ENCODE peak calls at places on chromosome 22, in five cellular contexts. F is kidney epithelial cell, G is AG04450, M is BE2C, H is left ventricle myocardium inferior. Z is an unnamed sample.

GRCh38 chr22:35258144-35258988 is 1.1 kb downstream of the HMGXB4 start:
- DNase-seq in G (no peak), H (no peak), M (peak; percentile 16), F (peak; percentile 0), Z (no peak)

GRCh38 chr22:46652930-46653331 is 32.7 kb downstream of the GRAMD4 start:
- DNase-seq in G (no peak), F (no peak), H (peak; percentile 47), M (no peak), Z (no peak)

GRCh38 chr22:38074181-38075104 is 9.5 kb downstream of the SLC16A8 start:
- DNase-seq in G (peak; percentile 10), F (no peak), H (no peak), M (no peak), Z (no peak)

GRCh38 chr22:35288116-35288515 is 11.6 kb upstream of the TOM1 start:
- DNase-seq in M (no peak), G (no peak), H (no peak), F (no peak), Z (no peak)

GRCh38 chr22:37052386-37053309 is 1.1 kb downstream of the KCTD17 start:
- DNase-seq in G (no peak), F (no peak), H (no peak), M (no peak), Z (no peak)

GRCh38 chr22:17601031-17601430 is 27.5 kb downstream of the ATP6V1E1 start:
- DNase-seq in M (no peak), H (no peak), F (no peak), G (no peak), Z (no peak)

GRCh38 chr22:24950272-24950902 is 2.1 kb upstream of the KIAA1671 start:
- DNase-seq in M (no peak), F (no peak), H (no peak), G (no peak), Z (no peak)

GRCh38 chr22:38070250-38070921 is 13.2 kb downstream of the PICK1 start:
- DNase-seq in H (no peak), G (no peak), M (no peak), F (no peak), Z (no peak)

GRCh38 chr22:50705219-50705691 is 32.6 kb downstream of the SHANK3 start:
- DNase-seq in F (peak; percentile 55), G (peak; percentile 49), H (peak; percentile 52), M (peak; percentile 94), Z (peak; percentile 21)

GRCh38 chr22:48943567-48944432 is 883.9 kb downstream of the BRD1 start:
- DNase-seq in M (no peak), H (no peak), F (no peak), G (no peak), Z (no peak)
- TF ChIP-seq CTCF in M (no peak), H (peak; percentile 54), F (no peak), G (no peak), Z (no peak)

DNA sequence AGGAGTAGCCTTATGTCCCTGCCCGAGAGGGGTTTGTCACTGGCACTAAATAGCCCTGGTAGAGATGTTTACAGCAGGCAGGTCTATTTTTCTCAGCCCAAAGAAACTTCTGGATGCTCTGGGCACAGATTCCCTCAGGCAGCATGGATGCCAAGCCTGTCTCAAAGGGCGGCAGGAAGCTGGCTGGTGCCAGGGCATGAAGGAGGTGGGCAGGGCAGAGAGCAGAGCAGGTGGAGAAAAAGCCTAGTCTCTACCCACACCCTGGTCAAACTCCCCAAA is 4.1 kb upstream of the GAS2L1 start:
- DNase-seq in M (no peak), F (no peak), G (no peak), H (no peak), Z (no peak)
- H3K4me3 ChIP-seq in M (no peak overlapping the region), F (no peak overlapping the region), G (no peak overlapping the region), H (no peak overlapping the region), Z (no peak overlapping the region)

GRCh38 chr22:43948836-43949235 is 6.4 kb upstream of the SAMM50 start:
- DNase-seq in F (no peak), H (no peak), M (no peak), G (no peak), Z (peak; percentile 15)

GRCh38 chr22:43946391-43946680 is 8.9 kb upstream of the SAMM50 start:
- DNase-seq in M (no peak), H (no peak), G (no peak), F (no peak), Z (no peak)

GRCh38 chr22:43944670-43945430 is 10.4 kb upstream of the SAMM50 start:
- DNase-seq in G (no peak), F (no peak), H (no peak), M (no peak), Z (no peak)

GRCh38 chr22:43941449-43941848 is 13.8 kb upstream of the SAMM50 start:
- DNase-seq in M (no peak), G (no peak), H (no peak), F (no peak), Z (no peak)

GRCh38 chr22:43945632-43946390 is 9.4 kb upstream of the SAMM50 start:
- DNase-seq in G (no peak), H (peak; percentile 30), M (peak; percentile 78), F (no peak), Z (no peak)
- TF ChIP-seq CTCF in G (peak; percentile 78), H (peak; percentile 66), M (peak; percentile 84), F (peak; percentile 84), Z (peak; percentile 86)

DNA sequence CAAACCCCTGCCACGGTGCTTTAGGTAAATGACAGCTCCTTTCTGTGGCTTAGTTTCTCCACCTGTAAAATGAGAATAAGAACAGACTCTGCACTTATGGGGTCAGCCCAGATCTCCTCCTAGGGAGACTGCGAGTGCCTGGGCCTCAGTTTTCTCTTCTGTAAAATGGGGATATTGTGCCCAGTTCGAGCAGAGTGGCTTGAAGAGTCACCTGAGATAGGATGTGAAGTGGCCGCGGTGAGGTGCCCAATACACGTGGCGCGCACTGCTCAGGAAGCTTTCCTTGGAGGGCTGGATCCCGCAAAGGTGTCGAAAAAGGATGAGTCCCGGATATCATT is 467 bp upstream of the EMID1 start:
- DNase-seq in G (no peak), M (no peak), F (no peak), H (no peak), Z (no peak)
- H3K4me3 ChIP-seq in G (peak overlapping the region; percentile 52), M (no peak overlapping the region), F (peak overlapping the region; percentile 33), H (peak overlapping the region; percentile 65), Z (peak overlapping the region; percentile 37)

GRCh38 chr22:28139993-28140392 is 220.9 kb upstream of the PITPNB start:
- DNase-seq in M (no peak), G (peak; percentile 71), H (no peak), F (peak; percentile 74), Z (no peak)
- TF ChIP-seq CTCF in M (no peak), G (no peak), H (no peak), F (no peak), Z (no peak)

DNA sequence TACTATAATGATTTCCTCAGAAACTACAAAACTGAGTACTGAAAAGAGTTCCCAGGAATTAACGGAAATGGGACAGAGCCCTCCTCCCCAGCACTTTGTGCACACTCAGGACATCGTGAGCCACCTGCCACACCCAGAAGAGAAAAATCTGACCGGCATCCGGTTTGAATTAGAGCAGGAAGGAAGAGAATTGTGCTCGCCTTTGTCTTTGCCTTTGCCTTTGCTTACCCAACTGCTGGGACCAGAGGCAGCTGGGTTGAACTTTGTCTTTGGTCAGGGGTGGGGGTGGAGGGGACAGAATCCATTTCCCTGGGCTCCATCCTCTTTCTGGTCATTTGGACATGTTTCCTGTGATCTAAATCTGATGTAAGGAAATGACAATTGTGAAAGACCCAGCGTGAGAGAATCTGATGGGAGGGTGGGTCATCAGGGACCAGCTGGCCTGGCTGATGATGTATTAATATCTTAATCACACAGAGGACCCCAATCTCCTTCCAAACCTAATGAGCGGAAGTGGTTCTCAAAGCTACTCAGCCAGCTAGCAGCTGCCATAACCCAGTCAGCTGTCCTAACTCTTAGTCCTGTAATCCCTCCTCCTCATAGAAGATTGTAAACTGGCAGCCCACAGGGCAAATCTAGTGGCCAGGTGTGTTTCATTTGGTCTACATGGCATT is 1.1 kb upstream of the LIMK2 start:
- DNase-seq in G (no peak), M (no peak), F (no peak), H (peak; percentile 34), Z (no peak)
- H3K4me3 ChIP-seq in G (no peak overlapping the region), M (no peak overlapping the region), F (no peak overlapping the region), H (peak overlapping the region; percentile 93), Z (no peak overlapping the region)

GRCh38 chr22:22032906-22033802 is 50.6 kb upstream of the TOP3B start:
- DNase-seq in F (no peak), G (no peak), H (no peak), M (no peak), Z (no peak)

GRCh38 chr22:22030493-22031182 is 48.1 kb upstream of the TOP3B start:
- DNase-seq in H (peak; percentile 20), M (peak; percentile 23), G (no peak), F (no peak), Z (no peak)

GRCh38 chr22:22032099-22032905 is 49.7 kb upstream of the TOP3B start:
- DNase-seq in H (no peak), M (no peak), G (no peak), F (no peak), Z (no peak)

GRCh38 chr22:22031183-22031560 is 48.6 kb upstream of the TOP3B start:
- DNase-seq in G (no peak), H (no peak), F (no peak), M (no peak), Z (no peak)

DNA sequence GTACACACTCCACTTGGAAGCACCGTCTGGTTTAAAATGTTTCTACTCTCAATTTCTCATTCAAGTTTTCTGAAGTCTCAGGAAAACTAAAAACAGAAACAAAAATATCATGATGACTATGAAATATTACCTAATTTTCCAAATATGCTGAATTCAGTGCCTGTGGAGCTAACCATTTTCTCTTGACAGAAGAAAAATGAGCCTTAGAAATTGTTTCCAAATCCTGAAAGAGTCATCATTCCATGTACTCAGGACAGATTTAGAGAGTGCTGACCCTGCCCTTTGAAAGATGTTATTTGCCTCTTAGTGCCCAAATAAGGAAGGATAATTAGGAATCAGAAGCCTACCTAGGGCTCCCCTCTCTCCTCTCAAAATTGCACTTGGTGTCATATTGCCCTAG is 49.0 kb upstream of the TOP3B start:
- DNase-seq in H (no peak), M (no peak), F (no peak), G (no peak), Z (no peak)
- TF ChIP-seq CTCF in H (no peak), M (no peak), F (no peak), G (no peak), Z (no peak)

DNA sequence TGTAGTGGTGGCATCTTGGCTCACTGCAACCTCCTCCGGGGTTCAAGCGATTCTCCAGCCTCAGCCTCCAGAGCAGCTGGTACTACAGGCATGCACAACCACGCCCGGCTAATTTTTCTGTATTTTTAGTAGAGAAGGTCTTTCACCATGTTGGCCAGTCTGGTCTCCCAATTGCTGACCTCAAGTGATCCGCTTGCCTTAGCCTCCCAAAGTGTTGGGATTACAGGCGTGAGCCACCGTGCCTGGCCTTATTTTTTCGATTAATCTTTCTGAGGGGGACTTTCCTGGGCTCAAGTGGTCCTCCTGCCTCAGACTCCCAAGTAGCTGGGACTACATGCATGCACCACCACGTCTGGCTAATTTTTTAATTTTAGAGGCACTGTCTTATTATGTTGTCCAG is 5.6 kb downstream of the SNU13 start:
- DNase-seq in M (no peak), H (no peak), F (no peak), G (no peak), Z (no peak)
- H3K4me3 ChIP-seq in M (peak overlapping the region; percentile 62), H (peak overlapping the region; percentile 75), F (peak overlapping the region; percentile 88), G (no peak overlapping the region), Z (peak overlapping the region; percentile 49)